ENCODE peak calls at places on chromosomes 7 and 10, in seven cellular contexts. U is stimulated activated CD8-positive, alpha-beta memory T cell treated with anti-CD3 and anti-CD28 coated beads, Interleukin-4, amount 100 ng/mL, for 1 hour; R is neuronal stem cell; O is T-cell; F is stomach; J is HEK293T; Z is retina. L is an unnamed sample.

GRCh38 chr10:49562893-49563292 is 24.0 kb upstream of the ERCC6 start:
- DNase-seq in U (no peak), R (no peak), O (no peak), F (no peak), J (no peak), Z (no peak), L (no peak)

GRCh38 chr7:1933066-1933835 is 263.2 kb downstream of the ELFN1 start:
- DNase-seq in U (no peak), R (no peak), O (no peak), F (no peak), J (no peak), Z (no peak), L (no peak)

GRCh38 chr7:48225101-48225500 is 53.8 kb downstream of the ABCA13 start:
- DNase-seq in U (no peak), R (no peak), O (no peak), F (no peak), J (no peak), Z (no peak), L (no peak)

GRCh38 chr10:31620236-31621151 is 301.5 kb downstream of the ZEB1 start:
- DNase-seq in U (no peak), R (no peak), O (no peak), F (no peak), J (peak; percentile 18), Z (no peak), L (peak; percentile 25)

GRCh38 chr10:78981257-78981969 is 87.4 kb upstream of the ZMIZ1 start:
- DNase-seq in U (no peak), R (no peak), O (no peak), F (no peak), J (no peak), Z (no peak), L (no peak)

GRCh38 chr10:132572545-132572937 is 35.0 kb downstream of the INPP5A start:
- DNase-seq in U (no peak), R (no peak), O (no peak), F (no peak), J (peak; percentile 48), Z (no peak), L (peak; percentile 56)

GRCh38 chr7:36210542-36210941 is 57.5 kb downstream of the EEPD1 start:
- DNase-seq in U (no peak), R (no peak), O (no peak), F (no peak), J (no peak), Z (no peak), L (no peak)

GRCh38 chr10:131082201-131082850 is 229.2 kb downstream of the TCERG1L start:
- DNase-seq in U (no peak), R (no peak), O (no peak), F (no peak), J (no peak), Z (no peak), L (no peak)

GRCh38 chr7:12031638-12032037 is 179.5 kb upstream of the TMEM106B start:
- DNase-seq in U (no peak), R (no peak), O (no peak), F (no peak), J (no peak), Z (no peak), L (no peak)

GRCh38 chr10:5291501-5292195 is 73.1 kb upstream of the UCN3 start:
- DNase-seq in U (no peak), R (no peak), O (peak; percentile 62), F (no peak), J (no peak), Z (no peak), L (no peak)

GRCh38 chr7:157604661-157605381 is 268.0 kb downstream of the DNAJB6 start:
- DNase-seq in U (no peak), R (no peak), O (no peak), F (no peak), J (no peak), Z (no peak), L (no peak)

GRCh38 chr7:27096756-27097514 is 1.1 kb upstream of the HOXA1 start:
- DNase-seq in U (no peak), R (peak; percentile 8), O (no peak), F (no peak), J (no peak), Z (peak; percentile 40), L (no peak)